ENCODE peak calls at places on chromosomes 1 and 21, in ten cellular contexts. U is stimulated activated CD8-positive, alpha-beta memory T cell treated with anti-CD3 and anti-CD28 coated beads, Interleukin-15, amount 100 ng/mL, for 1 hour; R is hippocampal formation; E is AG10803; I is SHP77; T is left kidney; C is mesenteric fat pad; M is activated naive CD4-positive, alpha-beta T cell treated with Interleukin-2 at 50 U/mL for 16 hours; H is amygdala; Q is prostate gland. Y is an unnamed sample.

GRCh38 chr1:19398309-19398760 is 86.2 kb downstream of the SLC66A1 start:
- DNase-seq in R (no peak), M (peak), I (no peak), E (peak), T (no peak), U (no peak), H (no peak), C (no peak), Q (no peak), Y (no peak)

GRCh38 chr1:31571340-31572295 is 4.7 kb upstream of the TINAGL1 start:
- DNase-seq in U (no peak), C (peak), T (no peak), R (no peak), H (no peak), Q (no peak), M (no peak), I (no peak), E (no peak), Y (no peak)

GRCh38 chr1:160819186-160819585 is 23.2 kb downstream of the LY9 start:
- DNase-seq in H (no peak), M (no peak), Q (no peak), U (no peak), T (no peak), E (no peak), C (no peak), R (no peak), I (no peak), Y (no peak)

GRCh38 chr21:45373991-45374816 is 30.8 kb upstream of the COL18A1 start:
- DNase-seq in I (no peak), U (no peak), H (no peak), T (no peak), C (no peak), E (no peak), Q (no peak), R (no peak), M (no peak), Y (no peak)

GRCh38 chr1:59692591-59692990 is 122.2 kb upstream of the HOOK1 start:
- DNase-seq in E (peak), T (peak), M (no peak), C (no peak), Q (no peak), R (no peak), I (no peak), H (no peak), U (no peak), Y (no peak)

GRCh38 chr1:178341218-178341956 is 155.4 kb downstream of the CLEC20A start:
- DNase-seq in H (no peak), U (no peak), T (peak), C (no peak), E (peak), M (no peak), Q (peak), I (no peak), R (no peak), Y (peak)

GRCh38 chr1:100629391-100629790 is 90.2 kb upstream of the VCAM1 start:
- DNase-seq in T (no peak), Q (no peak), H (no peak), M (no peak), E (peak), U (no peak), R (no peak), I (no peak), C (no peak), Y (no peak)

GRCh38 chr1:228767636-228768344 is 32.5 kb downstream of the RHOU start:
- DNase-seq in R (no peak), H (no peak), U (no peak), Q (no peak), E (no peak), C (no peak), M (no peak), T (peak), I (no peak), Y (no peak)

GRCh38 chr21:18041012-18041411 is 203.6 kb upstream of the CHODL start:
- DNase-seq in E (no peak), U (no peak), C (no peak), Q (no peak), R (no peak), T (peak), H (no peak), I (no peak), M (no peak), Y (no peak)

GRCh38 chr1:229378586-229379442 is 36.0 kb upstream of the CCSAP start:
- DNase-seq in R (no peak), H (no peak), U (no peak), Q (no peak), M (no peak), I (no peak), E (no peak), C (no peak), T (no peak), Y (no peak)

GRCh38 chr1:231036416-231036815 is 3.6 kb downstream of the FAM89A start:
- DNase-seq in H (no peak), U (no peak), Q (no peak), E (no peak), R (peak), C (no peak), I (no peak), M (no peak), T (no peak), Y (no peak)

GRCh38 chr1:47013239-47013638 is 10.2 kb upstream of the CYP4X1 start:
- DNase-seq in C (no peak), T (peak), E (no peak), I (no peak), M (no peak), R (no peak), Q (no peak), U (no peak), H (no peak), Y (no peak)

GRCh38 chr1:197618065-197618464 is 157.2 kb downstream of the DENND1B start:
- DNase-seq in T (peak), Q (no peak), U (no peak), M (no peak), C (no peak), H (no peak), R (no peak), E (peak), I (no peak), Y (no peak)

GRCh38 chr1:229428256-229428655 is 5.6 kb downstream of the ACTA1 start:
- DNase-seq in Q (no peak), E (no peak), M (no peak), I (no peak), H (no peak), R (no peak), T (no peak), U (no peak), C (no peak), Y (no peak)

GRCh38 chr1:185238447-185238846 is 78.6 kb downstream of the IVNS1ABP start:
- DNase-seq in U (no peak), C (no peak), Q (no peak), T (no peak), I (no peak), M (no peak), R (no peak), H (no peak), E (peak), Y (no peak)

GRCh38 chr1:173202430-173203145 is 4.5 kb downstream of the TNFSF4 start:
- DNase-seq in M (no peak), U (no peak), H (no peak), E (peak), T (peak), Q (peak), C (no peak), R (no peak), I (peak), Y (no peak)

GRCh38 chr1:40392206-40392605 is 18.7 kb downstream of the SMAP2 start:
- DNase-seq in C (no peak), T (no peak), H (no peak), E (peak), Q (no peak), M (no peak), R (peak), U (no peak), I (no peak), Y (no peak)